ENCODE peak calls at places on chromosomes 2 and 18, in six cellular contexts. C, O, S, V, J and Y are unnamed samples.

GRCh38 chr2:4516362-4516761 is 813.0 kb downstream of the DCDC2C start:
- DNase-seq in C (no peak), O (no peak), S (no peak), V (no peak), J (no peak), Y (no peak)

GRCh38 chr18:79988925-79989361 is 580 bp upstream of the TXNL4A start:
- DNase-seq in C (peak), O (peak), S (no peak), V (no peak), J (peak), Y (no peak)

GRCh38 chr2:1556776-1557466 is 143.7 kb downstream of the TPO start:
- DNase-seq in C (no peak), O (no peak), S (no peak), V (no peak), J (no peak), Y (no peak)

GRCh38 chr2:191463790-191464189 is 214.1 kb upstream of the NABP1 start:
- DNase-seq in C (peak), O (no peak), S (no peak), V (no peak), J (no peak), Y (no peak)

GRCh38 chr18:37362158-37362890 is 203.3 kb downstream of the CELF4 start:
- DNase-seq in C (no peak), O (no peak), S (no peak), V (no peak), J (no peak), Y (no peak)

GRCh38 chr2:23381498-23381897 is 3.5 kb upstream of the KLHL29 start:
- DNase-seq in C (no peak), O (no peak), S (no peak), V (no peak), J (no peak), Y (no peak)

GRCh38 chr2:9668686-9669338 is 38.0 kb upstream of the YWHAQ start:
- DNase-seq in C (no peak), O (no peak), S (no peak), V (no peak), J (no peak), Y (no peak)

GRCh38 chr2:231926761-231927565 is 767 bp upstream of the NPPC start:
- DNase-seq in C (no peak), O (no peak), S (no peak), V (peak), J (peak), Y (peak)

GRCh38 chr2:229199267-229199666 is 71.8 kb downstream of the PID1 start:
- DNase-seq in C (no peak), O (no peak), S (no peak), V (no peak), J (no peak), Y (no peak)

GRCh38 chr2:179274749-179275148 is 10.1 kb upstream of the SESTD1 start:
- DNase-seq in C (no peak), O (no peak), S (no peak), V (no peak), J (no peak), Y (no peak)

GRCh38 chr2:47086054-47086471 is 69.0 kb downstream of the STPG4 start:
- DNase-seq in C (no peak), O (no peak), S (no peak), V (no peak), J (no peak), Y (no peak)

GRCh38 chr2:88837511-88838160 is 146.2 kb downstream of the RPIA start:
- DNase-seq in C (no peak), O (no peak), S (no peak), V (no peak), J (no peak), Y (no peak)

GRCh38 chr2:105775809-105776559 is 31.3 kb downstream of the NCK2 start:
- DNase-seq in C (no peak), O (peak), S (no peak), V (no peak), J (no peak), Y (no peak)

GRCh38 chr2:69221960-69222751 is 164.9 kb downstream of the GFPT1 start:
- DNase-seq in C (no peak), O (no peak), S (no peak), V (no peak), J (no peak), Y (no peak)

GRCh38 chr2:158542577-158542976 is 85.8 kb downstream of the PKP4 start:
- DNase-seq in C (no peak), O (no peak), S (no peak), V (no peak), J (no peak), Y (no peak)

GRCh38 chr2:120653026-120653425 is 82.6 kb upstream of the GLI2 start:
- DNase-seq in C (no peak), O (no peak), S (no peak), V (no peak), J (no peak), Y (no peak)

GRCh38 chr2:190533968-190534309 is 583 bp downstream of the NEMP2 start:
- DNase-seq in C (peak), O (no peak), S (peak), V (no peak), J (peak), Y (no peak)

GRCh38 chr2:117396161-117396560 is 418.3 kb upstream of the DDX18 start:
- DNase-seq in C (no peak), O (no peak), S (no peak), V (no peak), J (no peak), Y (no peak)

GRCh38 chr2:117406443-117406842 is 408.0 kb upstream of the DDX18 start:
- DNase-seq in C (no peak), O (no peak), S (no peak), V (no peak), J (no peak), Y (no peak)

DNA sequence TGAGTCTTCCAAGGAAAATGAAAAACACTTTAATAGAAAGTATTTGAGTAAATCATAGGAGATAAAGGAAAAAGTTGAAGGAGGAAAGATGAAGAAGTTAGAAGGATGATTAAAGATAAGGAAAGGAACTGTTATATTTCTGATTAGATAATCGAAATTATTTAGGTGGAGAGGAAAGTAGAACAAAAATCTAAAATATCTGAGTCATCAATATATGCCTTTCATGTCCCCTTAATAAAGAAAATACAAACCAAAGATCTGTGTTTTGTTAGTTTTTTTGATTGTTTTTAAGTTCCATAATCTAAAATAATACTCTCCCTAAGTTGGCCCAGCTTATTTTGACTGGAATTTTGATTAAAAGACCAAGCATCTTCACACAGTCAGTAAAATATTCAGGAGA is 412.9 kb upstream of the DDX18 start:
- DNase-seq in C (no peak), O (no peak), S (no peak), V (no peak), J (no peak), Y (no peak)
- TF ChIP-seq POLR2A in C (no peak), O (no peak), S (no peak), V (no peak), J (no peak), Y (no peak)

GRCh38 chr2:96131152-96131817 is 7.0 kb downstream of the ASTL start:
- DNase-seq in C (no peak), O (no peak), S (no peak), V (no peak), J (no peak), Y (no peak)
- TF ChIP-seq POLR2A in C (no peak), O (no peak), S (no peak), V (no peak), J (no peak), Y (no peak)

GRCh38 chr2:101625387-101625786 is 72.1 kb upstream of the MAP4K4 start:
- DNase-seq in C (no peak), O (no peak), S (no peak), V (no peak), J (no peak), Y (no peak)
- TF ChIP-seq POLR2A in C (no peak), O (no peak), S (no peak), V (no peak), J (no peak), Y (no peak)

DNA sequence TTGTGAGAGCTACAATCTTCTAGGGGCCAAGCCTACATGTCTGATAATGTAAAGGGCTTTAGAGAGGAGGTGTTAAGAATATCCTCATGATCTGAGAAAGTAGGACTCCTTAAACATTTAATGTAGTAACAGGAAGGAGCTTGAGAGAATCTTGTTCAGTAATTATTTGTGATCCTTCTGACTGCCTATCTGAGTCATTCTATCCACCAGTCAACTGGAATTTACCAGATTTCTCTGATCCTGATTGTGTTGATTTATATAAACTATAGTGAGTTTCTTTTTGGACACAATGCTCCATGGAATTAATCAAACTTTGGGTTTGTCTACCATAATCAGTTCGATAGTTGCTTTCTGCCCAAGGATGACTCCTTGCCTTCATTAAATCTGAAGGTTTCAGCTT is 310.2 kb downstream of the HRH4 start:
- DNase-seq in C (no peak), O (no peak), S (no peak), V (no peak), J (no peak), Y (no peak)
- TF ChIP-seq POLR2A in C (no peak), O (no peak), S (no peak), V (no peak), J (no peak), Y (no peak)

GRCh38 chr2:228084717-228085116 is 96.8 kb downstream of the SPHKAP start:
- DNase-seq in C (no peak), O (no peak), S (no peak), V (no peak), J (no peak), Y (no peak)
- TF ChIP-seq POLR2A in C (no peak), O (no peak), S (no peak), V (no peak), J (no peak), Y (no peak)

GRCh38 chr2:241508240-241508509 is 209 bp downstream of the STK25 start:
- DNase-seq in C (no peak), O (no peak), S (no peak), V (no peak), J (no peak), Y (no peak)

GRCh38 chr2:241507430-241508239 is 749 bp downstream of the STK25 start:
- DNase-seq in C (peak), O (peak), S (no peak), V (no peak), J (peak), Y (peak)

GRCh38 chr2:241509408-241509784 is 1.0 kb upstream of the STK25 start:
- DNase-seq in C (no peak), O (no peak), S (no peak), V (no peak), J (no peak), Y (no peak)

GRCh38 chr2:241506793-241507429 is 1.5 kb downstream of the STK25 start:
- DNase-seq in C (no peak), O (no peak), S (no peak), V (no peak), J (no peak), Y (no peak)

GRCh38 chr2:241508510-241509407 is at the start of gene STK25:
- DNase-seq in C (peak), O (peak), S (peak), V (peak), J (peak), Y (peak)
- TF ChIP-seq POLR2A in C (peak), O (peak), S (peak), V (peak), J (peak), Y (peak)

DNA sequence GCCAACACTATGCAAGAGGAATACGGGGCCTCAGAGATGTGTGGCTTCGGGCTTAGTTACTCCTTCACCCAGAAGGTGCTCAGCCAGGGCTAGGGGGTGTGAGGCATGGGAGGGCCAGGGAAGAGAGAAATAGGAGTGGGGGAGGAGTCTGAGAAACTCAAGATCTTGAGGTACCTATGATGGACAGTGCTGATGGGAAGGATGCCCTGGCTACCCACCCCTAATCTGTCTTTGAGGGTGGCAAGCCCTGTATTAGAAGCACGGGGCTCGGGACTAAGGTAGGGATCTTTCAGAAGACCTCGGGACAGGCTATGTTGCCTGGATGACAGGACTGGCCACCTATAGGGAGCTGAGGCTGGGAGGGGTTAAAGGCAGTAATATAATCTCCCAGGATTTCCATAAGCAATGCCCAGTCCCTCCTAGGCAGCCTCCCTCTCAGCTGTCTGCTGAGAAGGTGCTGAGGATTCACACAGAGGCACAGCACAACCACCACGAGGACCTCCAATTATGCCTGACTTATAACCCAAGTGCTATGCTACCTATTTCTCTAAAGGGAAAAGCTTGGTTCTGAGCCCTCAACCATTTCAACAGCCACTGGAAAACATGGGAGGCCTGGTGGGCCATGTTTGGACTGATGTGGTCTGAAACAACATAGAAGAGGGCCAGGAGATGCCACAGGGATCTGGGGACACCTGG is 23.3 kb downstream of the MTHFD2 start:
- DNase-seq in C (no peak), O (no peak), S (no peak), V (no peak), J (no peak), Y (no peak)
- TF ChIP-seq POLR2A in C (no peak), O (no peak), S (no peak), V (no peak), J (no peak), Y (no peak)

DNA sequence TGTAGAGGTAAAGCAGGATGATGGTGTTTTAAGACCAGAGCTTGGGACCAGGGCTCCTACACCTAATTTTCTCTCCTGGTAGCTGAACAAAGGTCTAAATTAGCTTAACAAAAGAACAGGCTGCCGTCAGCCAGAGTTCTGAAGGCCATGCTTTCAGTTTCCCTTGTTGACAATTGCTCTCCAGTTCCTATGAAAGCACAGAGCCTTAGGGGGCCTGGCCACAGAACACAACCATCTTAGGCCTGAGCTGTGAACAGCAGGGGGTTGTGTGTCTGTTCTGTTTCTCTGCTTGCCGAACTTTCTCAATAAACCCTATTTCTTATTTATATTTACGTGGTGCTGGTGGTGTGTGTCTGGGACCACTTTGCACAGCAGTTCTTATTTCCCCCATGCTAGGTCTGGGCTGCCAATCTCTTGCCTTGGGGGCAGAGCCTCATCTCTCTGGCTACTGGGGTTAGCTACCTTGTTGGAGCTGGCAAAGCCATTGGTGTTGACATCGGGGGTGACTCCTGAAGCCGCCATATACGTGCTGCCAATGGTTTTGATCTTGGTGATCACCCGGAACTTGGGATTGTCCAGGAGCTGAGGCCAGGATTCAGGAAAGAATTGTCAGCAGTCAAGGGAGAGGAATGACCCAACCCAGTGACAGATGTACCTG is 29.0 kb downstream of the CENPO start:
- DNase-seq in C (no peak), O (no peak), S (no peak), V (no peak), J (no peak), Y (no peak)
- TF ChIP-seq POLR2A in C (no peak), O (no peak), S (no peak), V (no peak), J (no peak), Y (no peak)

GRCh38 chr2:235394278-235394828 is 99.5 kb upstream of the AGAP1 start:
- DNase-seq in C (no peak), O (no peak), S (no peak), V (no peak), J (no peak), Y (no peak)
- TF ChIP-seq POLR2A in C (no peak), O (no peak), S (no peak), V (no peak), J (no peak), Y (no peak)